ENCODE peak calls at places on chromosomes 13 and 19, in four cellular contexts. D, P, Y and Q are unnamed samples.
A peak's percentile ranks its signal among the peaks of the same experiment; 100 is the strongest.

GRCh38 chr19:43414554-43414953 is at the start of gene TEX101:
- DNase-seq in D (no peak), P (no peak), Y (no peak), Q (no peak)

GRCh38 chr13:113018676-113019465 is 49.9 kb downstream of the MCF2L start:
- DNase-seq in D (no peak), P (no peak), Y (no peak), Q (no peak)

GRCh38 chr19:16828990-16829821 is at the start of gene SIN3B:
- DNase-seq in D (peak; percentile 82), P (peak; percentile 80), Y (peak; percentile 90), Q (peak; percentile 96)

GRCh38 chr13:59823495-59823894 is 340.2 kb downstream of the DIAPH3 start:
- DNase-seq in D (no peak), P (peak; percentile 48), Y (peak; percentile 88), Q (no peak)

GRCh38 chr13:44136693-44137268 is 236.8 kb upstream of the SERP2 start:
- DNase-seq in D (no peak), P (no peak), Y (peak; percentile 66), Q (no peak)

GRCh38 chr19:39211731-39212376 is 7.8 kb upstream of the SYCN start:
- DNase-seq in D (no peak), P (no peak), Y (peak; percentile 19), Q (no peak)

GRCh38 chr13:99973163-99973785 is 1.7 kb upstream of the ZIC5 start:
- DNase-seq in D (no peak), P (no peak), Y (no peak), Q (no peak)

GRCh38 chr13:95246292-95247082 is 54.8 kb downstream of the ABCC4 start:
- DNase-seq in D (peak; percentile 92), P (no peak), Y (no peak), Q (no peak)

GRCh38 chr13:82344867-82345266 is 1537.4 kb downstream of the SLITRK1 start:
- DNase-seq in D (no peak), P (no peak), Y (no peak), Q (no peak)

GRCh38 chr19:44714597-44715169 is 15.7 kb downstream of the CEACAM16 start:
- DNase-seq in D (no peak), P (no peak), Y (no peak), Q (no peak)

GRCh38 chr13:47087841-47088240 is 191.0 kb upstream of the HTR2A start:
- DNase-seq in D (no peak), P (peak; percentile 51), Y (peak; percentile 83), Q (no peak)